ENCODE peak calls at places on chromosomes 11 and 22, in seven cellular contexts. B is mammary epithelial cell; U is prostate gland; P is CD4-positive, alpha-beta memory T cell; S is lower lobe of right lung; D is A549; H is CD8-positive, alpha-beta memory T cell. W is an unnamed sample.

GRCh38 chr22:44809456-44809855 is 57.1 kb downstream of the ARHGAP8 start:
- DNase-seq in D (no peak), S (no peak), H (no peak), B (no peak), U (no peak), P (no peak), W (no peak)

GRCh38 chr22:24466831-24467249 is 28.3 kb upstream of the UPB1 start:
- DNase-seq in S (no peak), B (no peak), D (peak; percentile 17), U (no peak), H (no peak), P (no peak), W (peak; percentile 75)

GRCh38 chr11:63813563-63814382 is 517 bp downstream of the SPINDOC start:
- DNase-seq in P (peak; percentile 27), B (peak; percentile 35), U (peak; percentile 33), D (peak; percentile 39), H (peak; percentile 19), S (peak; percentile 72), W (peak; percentile 54)

GRCh38 chr11:66915046-66915832 is 42.9 kb downstream of the PC start:
- DNase-seq in U (no peak), S (no peak), H (no peak), D (no peak), P (no peak), B (no peak), W (no peak)

GRCh38 chr11:34052608-34053160 is 1.2 kb downstream of the CAPRIN1 start:
- DNase-seq in B (peak; percentile 17), U (peak; percentile 15), P (no peak), H (peak; percentile 5), S (peak; percentile 52), D (peak; percentile 36), W (peak; percentile 32)

GRCh38 chr11:126113515-126113957 is 50.9 kb upstream of the CDON start:
- DNase-seq in H (no peak), S (peak; percentile 88), P (no peak), B (peak; percentile 87), D (peak; percentile 88), U (peak; percentile 93), W (peak; percentile 74)

GRCh38 chr22:46936378-46936916 is 174.0 kb downstream of the TBC1D22A start:
- DNase-seq in S (no peak), H (no peak), B (no peak), P (no peak), U (no peak), D (no peak), W (no peak)

GRCh38 chr22:46063861-46064235 is 86.5 kb upstream of the PPARA start:
- DNase-seq in H (no peak), B (peak; percentile 77), D (no peak), S (no peak), U (peak; percentile 61), P (no peak), W (no peak)

GRCh38 chr22:38739300-38740055 is 16.3 kb downstream of the SUN2 start:
- DNase-seq in U (no peak), D (no peak), P (no peak), S (no peak), B (no peak), H (no peak), W (no peak)

GRCh38 chr22:38740116-38740723 is 15.6 kb downstream of the SUN2 start:
- DNase-seq in D (no peak), B (no peak), S (no peak), P (no peak), H (no peak), U (no peak), W (no peak)

GRCh38 chr22:38740754-38741153 is 15.0 kb downstream of the SUN2 start:
- DNase-seq in S (no peak), H (no peak), U (no peak), D (no peak), B (no peak), P (no peak), W (no peak)

GRCh38 chr22:38737302-38738060 is 18.3 kb downstream of the SUN2 start:
- DNase-seq in U (no peak), S (peak; percentile 32), H (no peak), P (no peak), B (peak; percentile 45), D (no peak), W (no peak)

DNA sequence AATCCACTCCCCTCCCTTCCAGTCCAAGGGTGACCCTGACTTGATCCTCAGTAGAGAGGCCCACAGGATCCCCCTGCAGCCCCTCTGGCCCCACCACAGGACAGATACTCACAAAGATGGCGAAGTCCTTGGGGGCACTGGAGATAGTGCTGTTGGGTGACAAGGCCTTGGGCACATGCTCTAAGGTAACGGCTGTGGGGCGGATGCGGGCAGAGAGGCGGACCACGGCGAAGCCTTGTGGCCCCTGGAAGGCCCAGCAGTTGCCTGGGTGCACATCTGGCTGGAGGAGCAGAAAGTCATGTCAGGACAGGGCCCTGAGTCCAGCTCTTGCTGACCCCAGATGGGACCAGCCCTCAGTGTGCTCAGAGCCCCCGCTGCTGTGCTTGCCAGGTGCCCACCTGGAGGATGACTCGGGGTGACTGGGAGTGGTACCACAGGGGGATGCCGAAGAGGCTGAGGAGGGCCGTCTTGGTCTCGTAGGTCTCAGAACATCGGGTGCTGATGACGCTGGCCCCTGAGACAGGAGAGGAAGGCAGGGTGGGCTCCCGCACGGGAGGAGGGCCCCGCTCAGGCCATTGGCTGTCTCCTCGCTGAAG is 17.2 kb downstream of the SUN2 start:
- DNase-seq in B (no peak), H (no peak), P (no peak), U (no peak), D (no peak), S (peak; percentile 29), W (no peak)
- H3K27ac ChIP-seq in B (no peak overlapping the region), H (no peak overlapping the region), P (no peak overlapping the region), U (no peak overlapping the region), D (no peak overlapping the region), S (no peak overlapping the region), W (no peak overlapping the region)

GRCh38 chr11:14538926-14539554 is 18.9 kb upstream of the PSMA1 start:
- DNase-seq in D (no peak), S (no peak), H (no peak), U (no peak), P (no peak), B (no peak), W (no peak)

GRCh38 chr11:14539867-14540475 is 19.8 kb upstream of the PSMA1 start:
- DNase-seq in B (no peak), P (no peak), D (no peak), U (no peak), H (no peak), S (no peak), W (no peak)

GRCh38 chr11:14537134-14537599 is 17.0 kb upstream of the PSMA1 start:
- DNase-seq in B (peak; percentile 5), P (peak; percentile 65), S (no peak), D (peak; percentile 44), H (no peak), U (no peak), W (peak; percentile 34)

GRCh38 chr11:14541180-14541579 is 21.0 kb upstream of the PSMA1 start:
- DNase-seq in P (no peak), D (no peak), H (no peak), S (no peak), B (no peak), U (no peak), W (no peak)

DNA sequence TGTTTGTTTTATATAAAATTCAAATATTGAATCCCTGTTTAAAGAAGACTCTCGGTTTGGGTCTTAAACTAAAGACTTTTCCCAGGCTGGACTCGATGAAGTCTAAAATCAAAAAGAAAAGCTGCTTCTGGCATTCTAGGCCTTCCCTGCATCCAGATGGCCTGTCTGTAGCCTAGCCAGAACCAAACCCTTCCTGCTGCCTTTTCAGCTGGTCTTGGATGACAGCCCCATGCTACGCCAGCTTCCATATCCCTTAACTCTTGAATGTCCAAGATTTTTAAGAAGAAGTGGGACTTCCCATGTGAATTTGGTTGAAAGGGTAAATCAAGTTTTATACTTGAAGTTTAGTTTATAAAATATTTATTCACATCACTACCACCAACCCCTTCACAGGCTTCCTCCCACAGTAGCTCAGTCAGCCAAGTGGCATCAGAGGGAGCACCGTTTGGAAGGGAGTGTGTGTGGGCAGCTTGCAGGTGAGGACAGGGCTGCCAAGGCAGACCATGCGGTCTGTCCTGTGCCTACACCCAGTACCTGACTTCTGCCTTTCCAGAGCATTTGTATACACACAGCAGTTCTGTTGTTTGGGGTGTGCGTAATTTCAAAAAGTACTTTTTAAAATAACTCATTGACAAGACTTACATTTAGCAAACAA is 18.2 kb upstream of the PSMA1 start:
- DNase-seq in S (no peak), U (no peak), H (no peak), P (no peak), D (no peak), B (no peak), W (no peak)
- H3K4me1 ChIP-seq in S (peaks cover 41% of the 10 kb centered on the region), U (no peaks in the 10 kb centered on the region), H (no peaks in the 10 kb centered on the region), P (peaks cover 5% of the 10 kb centered on the region), D (no peaks in the 10 kb centered on the region), B (no peaks in the 10 kb centered on the region), W (no peaks in the 10 kb centered on the region)

GRCh38 chr11:808427-809286 is 1.1 kb upstream of the RPLP2 start:
- DNase-seq in S (no peak), D (no peak), B (no peak), P (no peak), U (no peak), H (peak; percentile 50), W (peak; percentile 2)

GRCh38 chr11:812390-812789 is 2.6 kb downstream of the RPLP2 start:
- DNase-seq in D (no peak), S (no peak), U (no peak), P (no peak), B (no peak), H (no peak), W (no peak)

GRCh38 chr11:809287-810039 is at the start of gene RPLP2:
- DNase-seq in S (peak; percentile 99), U (peak; percentile 96), B (peak; percentile 97), H (peak; percentile 96), D (peak; percentile 99), P (peak; percentile 97), W (peak; percentile 98)

GRCh38 chr11:811446-812245 is 1.9 kb downstream of the RPLP2 start:
- DNase-seq in U (no peak), B (no peak), H (no peak), S (no peak), D (no peak), P (no peak), W (no peak)

DNA sequence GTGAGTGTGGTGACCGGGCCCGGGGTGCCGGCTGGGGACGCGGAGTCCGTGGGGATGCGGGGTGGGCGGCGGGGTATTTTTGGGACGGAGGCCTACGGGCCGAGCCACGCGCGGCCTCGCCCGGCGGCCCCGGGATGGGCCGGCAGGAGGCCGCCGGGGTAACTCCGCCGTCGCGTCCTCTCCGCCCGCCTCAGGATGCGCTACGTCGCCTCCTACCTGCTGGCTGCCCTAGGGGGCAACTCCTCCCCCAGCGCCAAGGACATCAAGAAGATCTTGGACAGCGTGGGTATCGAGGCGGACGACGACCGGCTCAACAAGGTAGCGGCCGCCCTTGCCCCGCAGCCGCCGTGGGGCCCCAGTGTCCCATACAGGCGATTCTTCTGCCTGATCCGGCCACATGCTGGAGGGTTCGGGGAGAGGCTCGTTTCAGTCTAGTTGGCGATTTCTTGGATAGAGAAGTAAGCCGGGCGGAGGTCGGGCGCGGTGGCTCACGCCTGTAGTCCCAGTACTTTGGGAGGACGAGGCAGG is 337 bp downstream of the RPLP2 start:
- DNase-seq in H (no peak), D (no peak), P (no peak), S (no peak), U (no peak), B (no peak), W (no peak)
- H3K27ac ChIP-seq in H (peak overlapping the region; percentile 92), D (peak overlapping the region; percentile 97), P (peak overlapping the region; percentile 96), S (peak overlapping the region; percentile 99), U (peak overlapping the region; percentile 98), B (peak overlapping the region; percentile 93), W (peak overlapping the region; percentile 97)

DNA sequence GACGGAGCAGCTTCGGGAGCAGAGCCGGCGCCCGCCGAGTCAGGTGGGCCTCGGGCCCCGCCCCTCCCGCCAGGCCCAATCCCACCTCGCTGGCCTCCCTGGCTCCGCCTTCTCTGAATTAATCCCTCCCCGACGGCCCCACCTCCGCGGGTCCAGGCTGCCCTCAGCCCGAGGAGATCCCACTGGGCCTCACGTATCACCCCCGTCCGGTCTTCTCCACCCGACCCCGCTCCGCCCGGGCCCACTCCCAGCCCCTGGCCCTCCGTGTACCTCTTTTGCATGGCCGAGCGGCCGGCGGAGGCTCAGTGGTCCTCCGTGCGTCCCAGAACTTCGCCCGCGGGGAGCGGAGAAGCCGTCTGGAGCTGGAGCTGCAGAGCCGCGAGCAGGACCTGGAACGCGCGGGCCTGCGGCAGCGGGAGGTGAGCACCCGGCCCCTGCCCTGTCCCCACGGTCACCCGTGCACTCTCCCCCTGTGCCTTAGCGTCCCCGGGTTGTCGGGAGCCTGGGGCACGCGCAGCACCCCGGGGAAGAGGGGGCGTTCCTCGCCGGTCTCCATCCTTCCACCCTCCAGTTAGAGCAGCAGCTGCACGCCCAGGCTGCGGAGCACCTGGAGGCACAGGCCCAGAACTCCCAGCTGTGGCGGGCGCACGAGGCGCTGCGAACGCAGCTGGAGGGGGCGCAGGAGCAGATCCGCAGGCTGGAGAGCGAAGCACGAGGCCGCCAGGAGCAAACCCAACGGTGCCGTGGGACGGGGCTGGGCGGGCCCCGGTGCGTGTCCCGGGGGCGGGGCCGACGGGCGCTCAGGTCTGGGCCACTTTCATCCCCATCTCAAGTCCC is 2.2 kb upstream of the CD151 start:
- DNase-seq in S (peak; percentile 87), D (no peak), B (peak; percentile 48), U (peak; percentile 71), P (peak; percentile 26), H (peak; percentile 69), W (peak; percentile 49)
- H3K4me1 ChIP-seq in S (peaks cover 89% of the 10 kb centered on the region), D (peaks cover 53% of the 10 kb centered on the region), B (peaks cover 60% of the 10 kb centered on the region), U (peaks cover 46% of the 10 kb centered on the region), P (peaks cover 63% of the 10 kb centered on the region), H (peaks cover 47% of the 10 kb centered on the region), W (peaks cover 40% of the 10 kb centered on the region)